ENCODE peak calls at places on chromosomes 3 and 15, in five cellular contexts. One of them, this sample, is unnamed.

GRCh38 chr3:143421556-143421955 is 302.0 kb downstream of the CHST2 start:
- DNase-seq in GM13976: no peak
- DNase-seq in upper lobe of right lung: no peak
- DNase-seq in RWPE1: no peak
- DNase-seq in GM12865: no peak
- DNase-seq in this sample: no peak

GRCh38 chr3:179297971-179298725 is 24.7 kb upstream of the ZNF639 start:
- DNase-seq in GM13976: no peak
- DNase-seq in upper lobe of right lung: no peak
- DNase-seq in RWPE1: no peak
- DNase-seq in GM12865: no peak
- DNase-seq in this sample: no peak

GRCh38 chr3:49191741-49192140 is 20.3 kb downstream of the KLHDC8B start:
- DNase-seq in GM13976: no peak
- DNase-seq in upper lobe of right lung: no peak
- DNase-seq in RWPE1: no peak
- DNase-seq in GM12865: no peak
- DNase-seq in this sample: no peak

GRCh38 chr3:53187430-53187829 is 26.4 kb downstream of the PRKCD start:
- DNase-seq in GM13976: no peak
- DNase-seq in upper lobe of right lung: no peak
- DNase-seq in RWPE1: no peak
- DNase-seq in GM12865: no peak
- DNase-seq in this sample: no peak

GRCh38 chr15:50911001-50911400 is 2.5 kb downstream of the AP4E1 start:
- DNase-seq in GM13976: no peak
- DNase-seq in upper lobe of right lung: no peak
- DNase-seq in RWPE1: no peak
- DNase-seq in GM12865: no peak
- DNase-seq in this sample: no peak

GRCh38 chr3:24640330-24640877 is 145.8 kb upstream of the THRB start:
- DNase-seq in GM13976: no peak
- DNase-seq in upper lobe of right lung: no peak
- DNase-seq in RWPE1: peak
- DNase-seq in GM12865: no peak
- DNase-seq in this sample: no peak

GRCh38 chr3:170355738-170356595 is 1.5 kb upstream of the SKIL start:
- DNase-seq in GM13976: peak
- DNase-seq in upper lobe of right lung: peak
- DNase-seq in RWPE1: no peak
- DNase-seq in GM12865: peak
- DNase-seq in this sample: peak

GRCh38 chr3:129276385-129276784 is 2.3 kb upstream of the HMCES start:
- DNase-seq in GM13976: peak
- DNase-seq in upper lobe of right lung: no peak
- DNase-seq in RWPE1: no peak
- DNase-seq in GM12865: peak
- DNase-seq in this sample: peak

GRCh38 chr3:188309437-188310269 is 155.7 kb downstream of the LPP start:
- DNase-seq in GM13976: peak
- DNase-seq in upper lobe of right lung: no peak
- DNase-seq in RWPE1: no peak
- DNase-seq in GM12865: peak
- DNase-seq in this sample: peak

GRCh38 chr3:90091557-90091956 is 984.1 kb downstream of the EPHA3 start:
- DNase-seq in GM13976: no peak
- DNase-seq in upper lobe of right lung: no peak
- DNase-seq in RWPE1: peak
- DNase-seq in GM12865: peak
- DNase-seq in this sample: no peak

GRCh38 chr3:10599444-10599843 is 94.1 kb upstream of the ATP2B2 start:
- DNase-seq in GM13976: no peak
- DNase-seq in upper lobe of right lung: no peak
- DNase-seq in RWPE1: no peak
- DNase-seq in GM12865: no peak
- DNase-seq in this sample: no peak

GRCh38 chr15:75186044-75186443 is 15.6 kb upstream of the C15orf39 start:
- DNase-seq in GM13976: no peak
- DNase-seq in upper lobe of right lung: no peak
- DNase-seq in RWPE1: no peak
- DNase-seq in GM12865: no peak
- DNase-seq in this sample: no peak

GRCh38 chr3:24683511-24684384 is 189.1 kb upstream of the THRB start:
- DNase-seq in GM13976: no peak
- DNase-seq in upper lobe of right lung: no peak
- DNase-seq in RWPE1: peak
- DNase-seq in GM12865: peak
- DNase-seq in this sample: no peak

GRCh38 chr3:10553586-10554235 is 48.3 kb upstream of the ATP2B2 start:
- DNase-seq in GM13976: no peak
- DNase-seq in upper lobe of right lung: peak
- DNase-seq in RWPE1: no peak
- DNase-seq in GM12865: no peak
- DNase-seq in this sample: no peak

GRCh38 chr15:95888762-95889161 is 441.7 kb upstream of the NR2F2 start:
- DNase-seq in GM13976: no peak
- DNase-seq in upper lobe of right lung: no peak
- DNase-seq in RWPE1: no peak
- DNase-seq in GM12865: no peak
- DNase-seq in this sample: no peak

GRCh38 chr15:77342767-77343166 is 77.1 kb downstream of the PEAK1 start:
- DNase-seq in GM13976: no peak
- DNase-seq in upper lobe of right lung: no peak
- DNase-seq in RWPE1: no peak
- DNase-seq in GM12865: no peak
- DNase-seq in this sample: no peak

GRCh38 chr15:83275412-83275811 is 9.1 kb downstream of the BNC1 start:
- DNase-seq in GM13976: no peak
- DNase-seq in upper lobe of right lung: no peak
- DNase-seq in RWPE1: no peak
- DNase-seq in GM12865: no peak
- DNase-seq in this sample: no peak

GRCh38 chr15:86691091-86691490 is 611.4 kb downstream of the AGBL1 start:
- DNase-seq in GM13976: no peak
- DNase-seq in upper lobe of right lung: no peak
- DNase-seq in RWPE1: no peak
- DNase-seq in GM12865: no peak
- DNase-seq in this sample: no peak

GRCh38 chr3:184880616-184881015 is 68.7 kb downstream of the VPS8 start:
- DNase-seq in GM13976: no peak
- DNase-seq in upper lobe of right lung: no peak
- DNase-seq in RWPE1: no peak
- DNase-seq in GM12865: no peak
- DNase-seq in this sample: no peak

GRCh38 chr15:98518823-98519561 is 129.3 kb upstream of the IGF1R start:
- DNase-seq in GM13976: peak
- DNase-seq in upper lobe of right lung: no peak
- DNase-seq in RWPE1: peak
- DNase-seq in GM12865: peak
- DNase-seq in this sample: peak

GRCh38 chr15:55770261-55770660 is 27.3 kb upstream of the PRTG start:
- DNase-seq in GM13976: no peak
- DNase-seq in upper lobe of right lung: no peak
- DNase-seq in RWPE1: no peak
- DNase-seq in GM12865: no peak
- DNase-seq in this sample: no peak

GRCh38 chr3:157087398-157088132 is 72.4 kb downstream of the CCNL1 start:
- DNase-seq in GM13976: no peak
- DNase-seq in upper lobe of right lung: no peak
- DNase-seq in RWPE1: peak
- DNase-seq in GM12865: peak
- DNase-seq in this sample: no peak

GRCh38 chr3:159593927-159594605 is 394.6 kb upstream of the IL12A start:
- DNase-seq in GM13976: no peak
- DNase-seq in upper lobe of right lung: no peak
- DNase-seq in RWPE1: no peak
- DNase-seq in GM12865: no peak
- DNase-seq in this sample: no peak

GRCh38 chr15:63048986-63049665 is 6.6 kb downstream of the TPM1 start:
- DNase-seq in GM13976: peak
- DNase-seq in upper lobe of right lung: peak
- DNase-seq in RWPE1: peak
- DNase-seq in GM12865: peak
- DNase-seq in this sample: peak

GRCh38 chr3:137511655-137512054 is 252.5 kb upstream of the SOX14 start:
- DNase-seq in GM13976: no peak
- DNase-seq in upper lobe of right lung: no peak
- DNase-seq in RWPE1: no peak
- DNase-seq in GM12865: no peak
- DNase-seq in this sample: no peak

GRCh38 chr3:2354702-2355101 is 256.0 kb downstream of the CNTN4 start:
- DNase-seq in GM13976: no peak
- DNase-seq in upper lobe of right lung: no peak
- DNase-seq in RWPE1: no peak
- DNase-seq in GM12865: no peak
- DNase-seq in this sample: no peak

GRCh38 chr3:24363242-24363641 is 131.4 kb downstream of the THRB start:
- DNase-seq in GM13976: no peak
- DNase-seq in upper lobe of right lung: no peak
- DNase-seq in RWPE1: no peak
- DNase-seq in GM12865: no peak
- DNase-seq in this sample: no peak

GRCh38 chr15:97479957-97480356 is 480.5 kb upstream of the ARRDC4 start:
- DNase-seq in GM13976: no peak
- DNase-seq in upper lobe of right lung: no peak
- DNase-seq in RWPE1: no peak
- DNase-seq in GM12865: no peak
- DNase-seq in this sample: no peak

GRCh38 chr3:196219194-196219969 is 3.0 kb downstream of the SLC51A start:
- DNase-seq in GM13976: peak
- DNase-seq in upper lobe of right lung: peak
- DNase-seq in RWPE1: peak
- DNase-seq in GM12865: peak
- DNase-seq in this sample: peak
- TF ChIP-seq CTCF in GM13976: no peak
- TF ChIP-seq CTCF in upper lobe of right lung: no peak
- TF ChIP-seq CTCF in RWPE1: no peak
- TF ChIP-seq CTCF in GM12865: no peak
- TF ChIP-seq CTCF in this sample: no peak

GRCh38 chr15:78369161-78369560 is 29.0 kb downstream of the CRABP1 start:
- DNase-seq in GM13976: no peak
- DNase-seq in upper lobe of right lung: no peak
- DNase-seq in RWPE1: no peak
- DNase-seq in GM12865: no peak
- DNase-seq in this sample: no peak

GRCh38 chr15:78372880-78373279 is 32.7 kb downstream of the CRABP1 start:
- DNase-seq in GM13976: no peak
- DNase-seq in upper lobe of right lung: no peak
- DNase-seq in RWPE1: peak
- DNase-seq in GM12865: no peak
- DNase-seq in this sample: no peak

GRCh38 chr15:78370013-78370412 is 29.9 kb downstream of the CRABP1 start:
- DNase-seq in GM13976: no peak
- DNase-seq in upper lobe of right lung: no peak
- DNase-seq in RWPE1: no peak
- DNase-seq in GM12865: no peak
- DNase-seq in this sample: no peak

GRCh38 chr15:78374436-78375393 is 34.6 kb downstream of the CRABP1 start:
- DNase-seq in GM13976: no peak
- DNase-seq in upper lobe of right lung: no peak
- DNase-seq in RWPE1: peak
- DNase-seq in GM12865: peak
- DNase-seq in this sample: no peak
- TF ChIP-seq CTCF in GM13976: no peak
- TF ChIP-seq CTCF in upper lobe of right lung: no peak
- TF ChIP-seq CTCF in RWPE1: no peak
- TF ChIP-seq CTCF in GM12865: no peak
- TF ChIP-seq CTCF in this sample: no peak

DNA sequence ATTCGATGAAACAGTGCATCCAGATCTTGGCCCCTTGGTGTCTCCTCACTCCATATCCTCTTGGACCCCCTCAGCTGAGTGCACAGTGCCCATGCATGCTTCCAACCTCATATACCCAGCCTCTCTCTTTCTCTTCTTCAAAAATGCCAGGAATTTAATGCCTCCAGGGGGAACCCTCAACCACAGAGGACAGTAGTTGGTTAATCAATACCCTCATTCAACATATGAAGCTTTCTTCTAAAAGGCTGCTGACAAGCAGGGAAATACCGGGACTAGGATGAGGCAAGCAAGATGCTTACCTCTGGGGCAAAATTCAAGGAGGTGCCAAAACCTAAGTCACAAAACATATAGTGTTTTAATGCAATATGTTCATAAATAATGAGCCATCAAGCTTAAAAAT is 48.1 kb upstream of the FHIT start:
- DNase-seq in GM13976: no peak
- DNase-seq in upper lobe of right lung: no peak
- DNase-seq in RWPE1: no peak
- DNase-seq in GM12865: no peak
- DNase-seq in this sample: no peak
- TF ChIP-seq CTCF in GM13976: no peak
- TF ChIP-seq CTCF in upper lobe of right lung: no peak
- TF ChIP-seq CTCF in RWPE1: no peak
- TF ChIP-seq CTCF in GM12865: no peak
- TF ChIP-seq CTCF in this sample: no peak

DNA sequence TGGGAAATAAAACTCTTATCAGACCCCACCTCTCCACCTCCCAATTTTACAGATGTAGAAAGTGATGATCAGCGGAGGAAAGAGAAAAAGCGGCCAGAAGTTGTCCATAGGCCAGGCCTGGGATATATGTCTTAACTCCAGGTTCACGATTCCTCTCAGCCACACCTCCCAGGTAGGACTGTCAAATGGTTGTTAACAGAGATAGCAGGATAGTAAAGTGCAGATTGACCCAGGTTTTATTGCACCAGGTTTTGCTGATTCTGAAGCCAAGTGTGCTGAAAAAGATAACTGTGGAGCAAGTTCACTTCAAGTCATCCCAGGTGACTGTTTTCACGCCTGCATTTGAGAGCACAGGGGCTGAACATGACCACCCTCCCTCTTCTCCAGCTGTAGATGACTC is 36.1 kb downstream of the LSM3 start:
- DNase-seq in GM13976: no peak
- DNase-seq in upper lobe of right lung: no peak
- DNase-seq in RWPE1: no peak
- DNase-seq in GM12865: no peak
- DNase-seq in this sample: no peak
- TF ChIP-seq CTCF in GM13976: no peak
- TF ChIP-seq CTCF in upper lobe of right lung: no peak
- TF ChIP-seq CTCF in RWPE1: no peak
- TF ChIP-seq CTCF in GM12865: no peak
- TF ChIP-seq CTCF in this sample: no peak

This sample was measured in GM20000.